ENCODE peak calls at places on chromosome 9, in six cellular contexts. One of them, this sample, is unnamed.

GRCh38 chr9:95783426-95783975 is 92.0 kb upstream of the ERCC6L2 start:
- DNase-seq in HEK293T: no peak
- DNase-seq in HepG2: peak
- DNase-seq in GM12878: no peak
- DNase-seq in IMR-90: peak
- DNase-seq in K562: peak
- DNase-seq in this sample: no peak

GRCh38 chr9:134057311-134057665 is 10.5 kb downstream of the BRD3 start:
- DNase-seq in IMR-90: no peak
- DNase-seq in K562: no peak
- DNase-seq in HEK293T: no peak
- DNase-seq in GM12878: no peak
- DNase-seq in HepG2: no peak
- DNase-seq in this sample: no peak

GRCh38 chr9:129483467-129484324 is 137.2 kb downstream of the C9orf50 start:
- DNase-seq in HEK293T: peak
- DNase-seq in HepG2: no peak
- DNase-seq in IMR-90: peak
- DNase-seq in GM12878: no peak
- DNase-seq in K562: peak
- DNase-seq in this sample: peak

GRCh38 chr9:33210006-33210715 is 29.8 kb upstream of the SPINK4 start:
- DNase-seq in IMR-90: no peak
- DNase-seq in K562: no peak
- DNase-seq in HEK293T: no peak
- DNase-seq in HepG2: no peak
- DNase-seq in GM12878: no peak
- DNase-seq in this sample: no peak

GRCh38 chr9:95952471-95952870 is 77.0 kb downstream of the ERCC6L2 start:
- DNase-seq in IMR-90: no peak
- DNase-seq in K562: no peak
- DNase-seq in GM12878: no peak
- DNase-seq in HEK293T: no peak
- DNase-seq in HepG2: no peak
- DNase-seq in this sample: no peak

GRCh38 chr9:124012368-124013262 is 1.0 kb downstream of the LHX2 start:
- DNase-seq in HepG2: no peak
- DNase-seq in IMR-90: no peak
- DNase-seq in GM12878: no peak
- DNase-seq in HEK293T: no peak
- DNase-seq in K562: no peak
- DNase-seq in this sample: no peak

GRCh38 chr9:2127486-2127885 is 112.3 kb downstream of the SMARCA2 start:
- DNase-seq in GM12878: no peak
- DNase-seq in IMR-90: peak
- DNase-seq in HEK293T: no peak
- DNase-seq in K562: no peak
- DNase-seq in HepG2: no peak
- DNase-seq in this sample: no peak

GRCh38 chr9:116178481-116179211 is 25.1 kb downstream of the PAPPA start:
- DNase-seq in HEK293T: no peak
- DNase-seq in IMR-90: no peak
- DNase-seq in HepG2: no peak
- DNase-seq in K562: no peak
- DNase-seq in GM12878: no peak
- DNase-seq in this sample: no peak

GRCh38 chr9:29233193-29233592 is 1659.9 kb upstream of the C9orf72 start:
- DNase-seq in HepG2: no peak
- DNase-seq in K562: no peak
- DNase-seq in GM12878: no peak
- DNase-seq in HEK293T: no peak
- DNase-seq in IMR-90: no peak
- DNase-seq in this sample: no peak

GRCh38 chr9:109319072-109319630 is 1.7 kb downstream of the EPB41L4B start:
- DNase-seq in GM12878: no peak
- DNase-seq in HepG2: no peak
- DNase-seq in IMR-90: no peak
- DNase-seq in HEK293T: no peak
- DNase-seq in K562: no peak
- DNase-seq in this sample: no peak

GRCh38 chr9:87336914-87337333 is 160.7 kb upstream of the DAPK1 start:
- DNase-seq in IMR-90: peak
- DNase-seq in K562: peak
- DNase-seq in GM12878: peak
- DNase-seq in HepG2: peak
- DNase-seq in HEK293T: peak
- DNase-seq in this sample: peak

GRCh38 chr9:127979333-127980055 is 1.3 kb downstream of the EEIG1 start:
- DNase-seq in HepG2: peak
- DNase-seq in IMR-90: peak
- DNase-seq in GM12878: no peak
- DNase-seq in K562: peak
- DNase-seq in HEK293T: no peak
- DNase-seq in this sample: peak

GRCh38 chr9:122941560-122942234 is 877 bp downstream of the RABGAP1 start:
- DNase-seq in K562: peak
- DNase-seq in IMR-90: peak
- DNase-seq in GM12878: no peak
- DNase-seq in HEK293T: no peak
- DNase-seq in HepG2: peak
- DNase-seq in this sample: no peak

GRCh38 chr9:128358090-128358489 is 13.1 kb upstream of the URM1 start:
- DNase-seq in GM12878: no peak
- DNase-seq in K562: no peak
- DNase-seq in HepG2: no peak
- DNase-seq in IMR-90: no peak
- DNase-seq in HEK293T: no peak
- DNase-seq in this sample: no peak

GRCh38 chr9:109967651-109968331 is 187.8 kb downstream of the PALM2AKAP2 start:
- DNase-seq in GM12878: peak
- DNase-seq in K562: no peak
- DNase-seq in IMR-90: no peak
- DNase-seq in HepG2: no peak
- DNase-seq in HEK293T: no peak
- DNase-seq in this sample: no peak

GRCh38 chr9:16960084-16960483 is 89.6 kb upstream of the BNC2 start:
- DNase-seq in IMR-90: peak
- DNase-seq in GM12878: no peak
- DNase-seq in HepG2: no peak
- DNase-seq in HEK293T: no peak
- DNase-seq in K562: no peak
- DNase-seq in this sample: peak

GRCh38 chr9:89853931-89854330 is 249.1 kb downstream of the GADD45G start:
- DNase-seq in IMR-90: no peak
- DNase-seq in GM12878: no peak
- DNase-seq in HEK293T: no peak
- DNase-seq in K562: no peak
- DNase-seq in HepG2: no peak
- DNase-seq in this sample: no peak

GRCh38 chr9:77663754-77664153 is 15.6 kb upstream of the GNA14 start:
- DNase-seq in HepG2: no peak
- DNase-seq in IMR-90: peak
- DNase-seq in K562: no peak
- DNase-seq in HEK293T: no peak
- DNase-seq in GM12878: no peak
- DNase-seq in this sample: no peak

GRCh38 chr9:23741304-23741800 is 84.7 kb downstream of the ELAVL2 start:
- DNase-seq in IMR-90: no peak
- DNase-seq in GM12878: no peak
- DNase-seq in HEK293T: no peak
- DNase-seq in HepG2: no peak
- DNase-seq in K562: no peak
- DNase-seq in this sample: no peak

GRCh38 chr9:112711050-112711689 is 6.7 kb downstream of the INIP start:
- DNase-seq in IMR-90: peak
- DNase-seq in GM12878: no peak
- DNase-seq in HepG2: peak
- DNase-seq in K562: peak
- DNase-seq in HEK293T: peak
- DNase-seq in this sample: peak

GRCh38 chr9:112844771-112845542 is 45.7 kb downstream of the SLC46A2 start:
- DNase-seq in K562: peak
- DNase-seq in HEK293T: peak
- DNase-seq in GM12878: peak
- DNase-seq in IMR-90: peak
- DNase-seq in HepG2: peak
- DNase-seq in this sample: peak

GRCh38 chr9:31541626-31542025 is 842.8 kb upstream of the ACO1 start:
- DNase-seq in GM12878: no peak
- DNase-seq in HepG2: no peak
- DNase-seq in HEK293T: no peak
- DNase-seq in IMR-90: no peak
- DNase-seq in K562: no peak
- DNase-seq in this sample: no peak

GRCh38 chr9:104027295-104027694 is 66.8 kb upstream of the SMC2 start:
- DNase-seq in HepG2: no peak
- DNase-seq in HEK293T: no peak
- DNase-seq in GM12878: peak
- DNase-seq in IMR-90: no peak
- DNase-seq in K562: no peak
- DNase-seq in this sample: no peak

GRCh38 chr9:123322771-123323481 is 33.1 kb upstream of the CRB2 start:
- DNase-seq in HEK293T: no peak
- DNase-seq in HepG2: no peak
- DNase-seq in GM12878: no peak
- DNase-seq in IMR-90: no peak
- DNase-seq in K562: no peak
- DNase-seq in this sample: no peak

GRCh38 chr9:71683598-71684235 is 84.6 kb downstream of the CEMIP2 start:
- DNase-seq in HepG2: no peak
- DNase-seq in K562: no peak
- DNase-seq in GM12878: no peak
- DNase-seq in HEK293T: no peak
- DNase-seq in IMR-90: peak
- DNase-seq in this sample: no peak

GRCh38 chr9:109914280-109915027 is 134.5 kb downstream of the PALM2AKAP2 start:
- DNase-seq in IMR-90: peak
- DNase-seq in GM12878: peak
- DNase-seq in HEK293T: no peak
- DNase-seq in K562: no peak
- DNase-seq in HepG2: no peak
- DNase-seq in this sample: no peak

GRCh38 chr9:101087426-101087825 is 58.9 kb downstream of the PLPPR1 start:
- DNase-seq in IMR-90: no peak
- DNase-seq in HEK293T: no peak
- DNase-seq in GM12878: no peak
- DNase-seq in HepG2: no peak
- DNase-seq in K562: no peak
- DNase-seq in this sample: no peak

GRCh38 chr9:134283111-134283515 is 43.1 kb upstream of the RXRA start:
- DNase-seq in K562: no peak
- DNase-seq in HEK293T: no peak
- DNase-seq in GM12878: no peak
- DNase-seq in HepG2: no peak
- DNase-seq in IMR-90: peak
- DNase-seq in this sample: no peak

GRCh38 chr9:127720865-127721227 is 5.0 kb downstream of the TTC16 start:
- DNase-seq in K562: no peak
- DNase-seq in HEK293T: no peak
- DNase-seq in GM12878: no peak
- DNase-seq in IMR-90: no peak
- DNase-seq in HepG2: no peak
- DNase-seq in this sample: no peak

GRCh38 chr9:109755040-109755439 is 25.0 kb upstream of the PALM2AKAP2 start:
- DNase-seq in GM12878: no peak
- DNase-seq in IMR-90: peak
- DNase-seq in K562: no peak
- DNase-seq in HEK293T: no peak
- DNase-seq in HepG2: no peak
- DNase-seq in this sample: no peak

GRCh38 chr9:107213561-107214028 is 69.5 kb upstream of the RAD23B start:
- DNase-seq in K562: peak
- DNase-seq in HEK293T: no peak
- DNase-seq in IMR-90: peak
- DNase-seq in HepG2: peak
- DNase-seq in GM12878: peak
- DNase-seq in this sample: peak

GRCh38 chr9:131180454-131180853 is 55.1 kb downstream of the NUP214 start:
- DNase-seq in IMR-90: peak
- DNase-seq in K562: peak
- DNase-seq in HEK293T: no peak
- DNase-seq in GM12878: no peak
- DNase-seq in HepG2: no peak
- DNase-seq in this sample: no peak
- TF ChIP-seq BHLHE40 in IMR-90: no peak
- TF ChIP-seq BHLHE40 in K562: no peak
- TF ChIP-seq BHLHE40 in HEK293T: no peak
- TF ChIP-seq BHLHE40 in GM12878: no peak
- TF ChIP-seq BHLHE40 in HepG2: no peak
- TF ChIP-seq BHLHE40 in this sample: no peak

GRCh38 chr9:76181020-76181641 is 213.1 kb downstream of the RFK start:
- DNase-seq in GM12878: no peak
- DNase-seq in HepG2: no peak
- DNase-seq in IMR-90: peak
- DNase-seq in K562: no peak
- DNase-seq in HEK293T: no peak
- DNase-seq in this sample: peak
- TF ChIP-seq BHLHE40 in GM12878: no peak
- TF ChIP-seq BHLHE40 in HepG2: no peak
- TF ChIP-seq BHLHE40 in IMR-90: peak
- TF ChIP-seq BHLHE40 in K562: no peak
- TF ChIP-seq BHLHE40 in HEK293T: no peak
- TF ChIP-seq BHLHE40 in this sample: no peak

DNA sequence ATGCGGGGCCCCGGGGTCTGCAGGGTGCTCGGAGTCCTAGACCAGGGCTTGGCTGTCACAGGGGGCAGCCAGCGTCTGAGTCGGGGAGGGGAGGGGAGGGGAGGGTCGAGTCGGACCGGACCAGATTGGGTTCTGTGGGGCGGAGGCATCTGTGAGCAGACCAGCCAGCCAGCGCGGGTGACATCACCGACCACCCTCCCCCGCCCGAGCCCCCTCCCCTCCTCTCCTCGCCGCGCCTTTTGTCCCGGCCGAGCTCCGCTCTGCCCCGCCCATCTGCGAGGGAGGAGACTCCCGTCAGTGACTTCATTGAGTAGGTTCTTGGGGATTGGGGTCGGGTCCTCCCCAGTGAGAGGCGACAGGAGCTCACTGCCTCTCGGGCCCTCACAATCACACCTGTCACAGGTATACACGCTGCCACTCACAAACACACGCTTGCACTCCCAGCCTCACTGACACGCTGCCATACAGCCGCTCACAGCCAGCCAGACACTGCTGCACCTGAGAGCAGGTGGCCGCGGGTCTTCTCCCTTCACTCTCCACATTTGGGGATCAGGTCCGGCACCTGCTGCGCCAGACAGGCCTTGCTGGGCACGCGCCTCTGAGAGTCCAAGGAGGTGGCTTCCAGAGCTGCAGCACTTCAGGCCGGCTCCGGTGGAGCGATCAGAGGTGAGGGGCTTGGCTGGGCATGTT is 546 bp downstream of the DNAJB5 start:
- DNase-seq in HepG2: no peak
- DNase-seq in HEK293T: peak
- DNase-seq in K562: peak
- DNase-seq in GM12878: no peak
- DNase-seq in IMR-90: peak
- DNase-seq in this sample: no peak
- TF ChIP-seq BHLHE40 in HepG2: no peak
- TF ChIP-seq BHLHE40 in HEK293T: no peak
- TF ChIP-seq BHLHE40 in K562: no peak
- TF ChIP-seq BHLHE40 in GM12878: no peak
- TF ChIP-seq BHLHE40 in IMR-90: no peak
- TF ChIP-seq BHLHE40 in this sample: no peak

GRCh38 chr9:133054194-133054890 is 7.4 kb upstream of the CEL start:
- DNase-seq in HepG2: no peak
- DNase-seq in IMR-90: no peak
- DNase-seq in K562: no peak
- DNase-seq in GM12878: no peak
- DNase-seq in HEK293T: no peak
- DNase-seq in this sample: no peak
- TF ChIP-seq BHLHE40 in HepG2: no peak
- TF ChIP-seq BHLHE40 in IMR-90: no peak
- TF ChIP-seq BHLHE40 in K562: no peak
- TF ChIP-seq BHLHE40 in GM12878: no peak
- TF ChIP-seq BHLHE40 in HEK293T: no peak
- TF ChIP-seq BHLHE40 in this sample: no peak

This sample was measured in A549.